ENCODE peak calls at places on chromosomes 16 and 17, in five cellular contexts. F is RWPE1, O is omental fat pad, S is heart left ventricle, E is BJ. J is an unnamed sample.

GRCh38 chr17:83089322-83090156 is 10.1 kb downstream of the METRNL start:
- DNase-seq in F (peak), O (no peak), S (no peak), E (no peak), J (no peak)

GRCh38 chr16:84356591-84357116 is 11.7 kb upstream of the ATP2C2 start:
- DNase-seq in F (peak), O (no peak), S (no peak), E (no peak), J (no peak)

GRCh38 chr17:28327031-28327607 is 8.1 kb downstream of the TMEM97 start:
- DNase-seq in F (no peak), O (no peak), S (no peak), E (no peak), J (peak)

GRCh38 chr17:78248051-78248914 is 16.9 kb downstream of the TMEM235 start:
- DNase-seq in F (no peak), O (no peak), S (peak), E (no peak), J (no peak)

GRCh38 chr17:61662771-61663170 is 71.8 kb upstream of the NACA2 start:
- DNase-seq in F (no peak), O (no peak), S (no peak), E (no peak), J (no peak)

GRCh38 chr16:20327444-20328041 is at the start of gene GP2:
- DNase-seq in F (no peak), O (no peak), S (no peak), E (no peak), J (no peak)

GRCh38 chr16:23754594-23755483 is at the start of gene CHP2:
- DNase-seq in F (peak), O (no peak), S (peak), E (no peak), J (no peak)

GRCh38 chr17:16243811-16244567 is 27.0 kb downstream of the PIGL start:
- DNase-seq in F (no peak), O (no peak), S (no peak), E (no peak), J (no peak)

GRCh38 chr16:52812945-52813556 is 239.6 kb downstream of the CHD9NB start:
- DNase-seq in F (peak), O (no peak), S (no peak), E (peak), J (no peak)

GRCh38 chr17:40333781-40334453 is 24.9 kb downstream of the RARA start:
- DNase-seq in F (no peak), O (no peak), S (no peak), E (no peak), J (no peak)

DNA sequence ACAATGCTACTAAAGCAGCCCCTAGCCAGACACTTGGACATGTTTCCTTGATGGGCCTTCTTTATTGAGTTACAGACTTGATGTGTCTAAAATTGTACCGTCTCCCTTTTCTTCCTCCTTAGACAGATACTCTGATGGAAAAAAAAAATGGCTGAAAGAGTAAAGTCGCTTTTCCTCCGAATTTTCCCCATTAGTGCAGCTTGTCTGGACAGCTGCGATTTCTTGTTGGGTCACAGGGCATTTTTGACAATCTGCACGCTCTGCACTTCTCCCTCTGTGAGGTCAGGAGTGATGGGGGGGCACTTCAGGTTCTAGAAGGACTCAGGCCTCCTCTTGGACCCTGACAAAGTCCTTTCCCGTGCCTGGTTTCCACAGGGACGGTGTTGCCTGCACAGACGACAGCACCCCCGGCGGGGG is 968 bp upstream of the PRKAR1A start:
- DNase-seq in F (no peak), O (no peak), S (no peak), E (no peak), J (no peak)
- TF ChIP-seq CTCF in F (no peak), O (no peak), S (no peak), E (peak), J (no peak)

GRCh38 chr17:7213895-7214299 is 5.7 kb downstream of the DLG4 start:
- DNase-seq in F (peak), O (peak), S (peak), E (no peak), J (no peak)
- TF ChIP-seq CTCF in F (no peak), O (no peak), S (peak), E (peak), J (peak)

GRCh38 chr17:18324140-18325049 is 9.3 kb downstream of the SMCR8 start:
- DNase-seq in F (no peak), O (no peak), S (no peak), E (no peak), J (no peak)

GRCh38 chr17:18321309-18321708 is 6.2 kb downstream of the SMCR8 start:
- DNase-seq in F (no peak), O (no peak), S (no peak), E (no peak), J (no peak)

GRCh38 chr17:18322522-18322921 is 7.4 kb downstream of the SMCR8 start:
- DNase-seq in F (no peak), O (no peak), S (no peak), E (no peak), J (no peak)

GRCh38 chr17:18323507-18324139 is 8.5 kb downstream of the SMCR8 start:
- DNase-seq in F (no peak), O (no peak), S (no peak), E (no peak), J (no peak)

GRCh38 chr17:18323007-18323406 is 7.9 kb downstream of the SMCR8 start:
- DNase-seq in F (no peak), O (no peak), S (no peak), E (no peak), J (no peak)
- TF ChIP-seq CTCF in F (no peak), O (no peak), S (no peak), E (no peak), J (no peak)

GRCh38 chr16:57738844-57739243 is 3.3 kb downstream of the KATNB1 start:
- DNase-seq in F (no peak), O (no peak), S (no peak), E (no peak), J (no peak)

GRCh38 chr16:57734925-57735754 is 430 bp upstream of the KATNB1 start:
- DNase-seq in F (peak), O (peak), S (peak), E (peak), J (peak)

GRCh38 chr16:57735755-57736418 is at the start of gene KATNB1:
- DNase-seq in F (peak), O (no peak), S (no peak), E (no peak), J (no peak)

GRCh38 chr16:57734308-57734924 is 1.2 kb upstream of the KATNB1 start:
- DNase-seq in F (no peak), O (no peak), S (peak), E (no peak), J (no peak)

DNA sequence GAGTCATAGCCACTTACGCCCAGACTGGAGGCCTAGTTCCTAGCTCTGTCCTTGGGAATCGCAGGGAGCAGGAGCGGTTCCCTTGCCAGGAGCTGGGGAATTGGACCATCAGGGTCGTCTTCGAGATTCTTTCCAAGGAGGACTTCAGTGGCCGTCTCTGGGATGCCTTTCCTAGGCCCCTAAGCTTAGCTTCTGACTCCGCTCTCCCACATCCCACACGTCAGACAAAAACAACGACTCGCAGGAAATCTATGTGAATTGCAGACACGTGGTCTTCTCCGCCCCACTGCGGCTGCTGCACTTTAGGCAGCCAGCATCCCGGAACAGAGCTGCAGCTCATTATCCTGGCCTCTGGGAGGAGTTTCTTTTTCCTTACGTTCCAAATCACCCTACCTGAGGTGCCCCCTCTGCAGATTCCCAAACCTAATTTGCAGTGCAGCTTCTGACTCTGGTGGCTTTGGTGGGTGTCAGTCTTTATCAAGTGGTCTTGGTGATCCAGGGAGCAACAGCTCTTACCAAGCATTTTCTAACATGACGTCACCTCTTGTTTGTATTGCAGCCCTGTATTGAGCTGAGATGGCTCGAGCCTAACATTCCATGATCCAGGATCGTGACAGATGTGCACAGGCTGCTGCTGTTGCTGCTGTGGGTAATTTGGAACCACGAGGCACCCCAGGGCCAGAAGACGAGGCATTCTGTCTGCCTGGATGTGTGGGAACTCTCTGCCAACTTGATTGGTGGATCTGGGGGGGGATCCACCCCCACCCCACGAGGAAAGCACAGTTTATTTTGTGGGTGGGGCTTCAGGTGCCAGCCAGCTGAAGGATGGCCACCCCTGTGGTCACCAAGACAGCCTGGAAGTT is 1.1 kb downstream of the KATNB1 start:
- DNase-seq in F (peak), O (no peak), S (no peak), E (peak), J (peak)
- TF ChIP-seq CTCF in F (peak), O (no peak), S (peak), E (peak), J (no peak)